ENCODE peak calls at places on chromosomes 13 and 19, in five cellular contexts. One of them, this sample, is unnamed.
A peak's percentile ranks its signal among the peaks of the same experiment; 100 is the strongest.

GRCh38 chr13:26112843-26113242 is 61.0 kb upstream of the SHISA2 start:
- DNase-seq in ovary: no peak
- DNase-seq in IMR-90: peak; percentile 10
- DNase-seq in heart left ventricle: no peak
- DNase-seq in uterus: no peak
- DNase-seq in this sample: no peak

GRCh38 chr13:65921933-65922332 is 1308.2 kb downstream of the PCDH9 start:
- DNase-seq in IMR-90: no peak
- DNase-seq in uterus: no peak
- DNase-seq in heart left ventricle: no peak
- DNase-seq in ovary: no peak
- DNase-seq in this sample: no peak

GRCh38 chr13:114013336-114013735 is 39.5 kb upstream of the C13orf46 start:
- DNase-seq in ovary: no peak
- DNase-seq in heart left ventricle: no peak
- DNase-seq in IMR-90: no peak
- DNase-seq in uterus: no peak
- DNase-seq in this sample: no peak

GRCh38 chr13:53017433-53017970 is 11.1 kb upstream of the OLFM4 start:
- DNase-seq in IMR-90: no peak
- DNase-seq in heart left ventricle: no peak
- DNase-seq in uterus: no peak
- DNase-seq in ovary: no peak
- DNase-seq in this sample: no peak

GRCh38 chr13:77176350-77176749 is 149.4 kb upstream of the FBXL3 start:
- DNase-seq in uterus: no peak
- DNase-seq in ovary: no peak
- DNase-seq in IMR-90: peak; percentile 89
- DNase-seq in heart left ventricle: no peak
- DNase-seq in this sample: no peak

GRCh38 chr13:48235100-48235813 is 2.3 kb downstream of the ITM2B start:
- DNase-seq in heart left ventricle: no peak
- DNase-seq in uterus: no peak
- DNase-seq in IMR-90: peak; percentile 25
- DNase-seq in ovary: no peak
- DNase-seq in this sample: peak; percentile 63

GRCh38 chr13:92823059-92823458 is 403.5 kb upstream of the GPC6 start:
- DNase-seq in ovary: no peak
- DNase-seq in uterus: no peak
- DNase-seq in IMR-90: no peak
- DNase-seq in heart left ventricle: no peak
- DNase-seq in this sample: no peak

GRCh38 chr19:39830847-39831246 is 3.1 kb downstream of the DYRK1B start:
- DNase-seq in uterus: no peak
- DNase-seq in heart left ventricle: no peak
- DNase-seq in ovary: no peak
- DNase-seq in IMR-90: no peak
- DNase-seq in this sample: no peak

GRCh38 chr19:3682741-3683404 is 17.4 kb downstream of the PIP5K1C start:
- DNase-seq in ovary: no peak
- DNase-seq in heart left ventricle: no peak
- DNase-seq in IMR-90: peak; percentile 60
- DNase-seq in uterus: peak; percentile 80
- DNase-seq in this sample: no peak

GRCh38 chr19:12792048-12792852 is 964 bp downstream of the JUNB start:
- DNase-seq in IMR-90: peak; percentile 55
- DNase-seq in heart left ventricle: peak; percentile 70
- DNase-seq in ovary: peak; percentile 84
- DNase-seq in uterus: peak; percentile 59
- DNase-seq in this sample: peak; percentile 80

GRCh38 chr19:39351537-39352037 is 9.4 kb downstream of the SAMD4B start:
- DNase-seq in IMR-90: peak; percentile 28
- DNase-seq in uterus: no peak
- DNase-seq in ovary: no peak
- DNase-seq in heart left ventricle: no peak
- DNase-seq in this sample: no peak

GRCh38 chr13:48851707-48852106 is 124.0 kb upstream of the FNDC3A start:
- DNase-seq in ovary: no peak
- DNase-seq in heart left ventricle: no peak
- DNase-seq in uterus: no peak
- DNase-seq in IMR-90: no peak
- DNase-seq in this sample: no peak

GRCh38 chr19:33872445-33873320 is 76.0 kb downstream of the KCTD15 start:
- DNase-seq in uterus: no peak
- DNase-seq in heart left ventricle: peak; percentile 1
- DNase-seq in ovary: no peak
- DNase-seq in IMR-90: no peak
- DNase-seq in this sample: no peak

GRCh38 chr13:44396963-44397580 is 23.4 kb downstream of the SERP2 start:
- DNase-seq in heart left ventricle: no peak
- DNase-seq in IMR-90: peak; percentile 26
- DNase-seq in uterus: peak; percentile 43
- DNase-seq in ovary: peak; percentile 51
- DNase-seq in this sample: peak; percentile 29

GRCh38 chr13:70580825-70581224 is 472.6 kb upstream of the KLHL1 start:
- DNase-seq in ovary: no peak
- DNase-seq in IMR-90: no peak
- DNase-seq in heart left ventricle: no peak
- DNase-seq in uterus: no peak
- DNase-seq in this sample: no peak

GRCh38 chr19:42010245-42011126 is 16.5 kb upstream of the ATP1A3 start:
- DNase-seq in IMR-90: peak; percentile 60
- DNase-seq in heart left ventricle: no peak
- DNase-seq in uterus: no peak
- DNase-seq in ovary: no peak
- DNase-seq in this sample: no peak

GRCh38 chr19:42003506-42004294 is 9.7 kb upstream of the ATP1A3 start:
- DNase-seq in heart left ventricle: no peak
- DNase-seq in ovary: no peak
- DNase-seq in uterus: no peak
- DNase-seq in IMR-90: no peak
- DNase-seq in this sample: no peak

GRCh38 chr19:42005504-42005903 is 11.5 kb upstream of the ATP1A3 start:
- DNase-seq in heart left ventricle: no peak
- DNase-seq in ovary: no peak
- DNase-seq in IMR-90: no peak
- DNase-seq in uterus: no peak
- DNase-seq in this sample: no peak

DNA sequence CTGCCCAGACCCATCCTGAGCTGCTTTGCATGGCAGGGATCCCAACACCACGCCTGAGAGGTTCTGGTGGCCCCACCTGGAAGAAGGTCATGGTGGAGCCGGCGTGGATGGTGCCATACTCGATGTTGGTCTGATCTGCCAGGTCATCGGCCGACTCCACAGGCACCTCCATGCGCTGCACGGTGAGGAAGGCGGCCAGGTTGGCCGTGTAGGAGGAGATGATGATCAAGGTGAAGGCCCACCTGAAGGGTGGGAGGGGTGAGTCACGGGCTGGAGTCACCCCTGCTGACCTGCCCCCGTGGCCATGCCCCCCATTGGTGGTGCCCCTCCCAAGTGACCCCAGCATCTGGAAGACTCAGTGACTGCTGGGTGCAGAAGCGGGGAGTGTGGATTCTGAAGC is 12.5 kb upstream of the ATP1A3 start:
- DNase-seq in uterus: no peak
- DNase-seq in IMR-90: no peak
- DNase-seq in ovary: no peak
- DNase-seq in heart left ventricle: no peak
- DNase-seq in this sample: no peak
- TF ChIP-seq POLR2A in uterus: no peak
- TF ChIP-seq POLR2A in IMR-90: no peak
- TF ChIP-seq POLR2A in ovary: no peak
- TF ChIP-seq POLR2A in heart left ventricle: no peak
- TF ChIP-seq POLR2A in this sample: no peak

GRCh38 chr19:29945433-29945832 is 3.4 kb downstream of the URI1 start:
- DNase-seq in ovary: no peak
- DNase-seq in uterus: no peak
- DNase-seq in IMR-90: peak; percentile 24
- DNase-seq in heart left ventricle: no peak
- DNase-seq in this sample: no peak
- TF ChIP-seq CTCF in ovary: no peak
- TF ChIP-seq CTCF in uterus: no peak
- TF ChIP-seq CTCF in IMR-90: no peak
- TF ChIP-seq CTCF in heart left ventricle: no peak
- TF ChIP-seq CTCF in this sample: no peak

GRCh38 chr13:111411186-111411858 is 90.9 kb downstream of the TEX29 start:
- DNase-seq in ovary: no peak
- DNase-seq in uterus: no peak
- DNase-seq in heart left ventricle: no peak
- DNase-seq in IMR-90: no peak
- DNase-seq in this sample: no peak
- H3K9me3 ChIP-seq in ovary: no peaks in the 10 kb centered on the region
- H3K9me3 ChIP-seq in uterus: no peaks in the 10 kb centered on the region
- H3K9me3 ChIP-seq in heart left ventricle: no peaks in the 10 kb centered on the region
- H3K9me3 ChIP-seq in IMR-90: no peaks in the 10 kb centered on the region
- H3K9me3 ChIP-seq in this sample: no peaks in the 10 kb centered on the region

GRCh38 chr13:109998030-109998429 is 211.6 kb upstream of the IRS2 start:
- DNase-seq in IMR-90: no peak
- DNase-seq in ovary: no peak
- DNase-seq in heart left ventricle: no peak
- DNase-seq in uterus: no peak
- DNase-seq in this sample: no peak

GRCh38 chr13:109999659-110000533 is 213.5 kb upstream of the IRS2 start:
- DNase-seq in heart left ventricle: no peak
- DNase-seq in ovary: no peak
- DNase-seq in uterus: no peak
- DNase-seq in IMR-90: no peak
- DNase-seq in this sample: no peak

GRCh38 chr13:109996404-109996960 is 210.1 kb upstream of the IRS2 start:
- DNase-seq in heart left ventricle: no peak
- DNase-seq in IMR-90: no peak
- DNase-seq in uterus: no peak
- DNase-seq in ovary: no peak
- DNase-seq in this sample: no peak

GRCh38 chr13:110000534-110001345 is 214.4 kb upstream of the IRS2 start:
- DNase-seq in uterus: no peak
- DNase-seq in IMR-90: no peak
- DNase-seq in ovary: no peak
- DNase-seq in heart left ventricle: no peak
- DNase-seq in this sample: no peak

DNA sequence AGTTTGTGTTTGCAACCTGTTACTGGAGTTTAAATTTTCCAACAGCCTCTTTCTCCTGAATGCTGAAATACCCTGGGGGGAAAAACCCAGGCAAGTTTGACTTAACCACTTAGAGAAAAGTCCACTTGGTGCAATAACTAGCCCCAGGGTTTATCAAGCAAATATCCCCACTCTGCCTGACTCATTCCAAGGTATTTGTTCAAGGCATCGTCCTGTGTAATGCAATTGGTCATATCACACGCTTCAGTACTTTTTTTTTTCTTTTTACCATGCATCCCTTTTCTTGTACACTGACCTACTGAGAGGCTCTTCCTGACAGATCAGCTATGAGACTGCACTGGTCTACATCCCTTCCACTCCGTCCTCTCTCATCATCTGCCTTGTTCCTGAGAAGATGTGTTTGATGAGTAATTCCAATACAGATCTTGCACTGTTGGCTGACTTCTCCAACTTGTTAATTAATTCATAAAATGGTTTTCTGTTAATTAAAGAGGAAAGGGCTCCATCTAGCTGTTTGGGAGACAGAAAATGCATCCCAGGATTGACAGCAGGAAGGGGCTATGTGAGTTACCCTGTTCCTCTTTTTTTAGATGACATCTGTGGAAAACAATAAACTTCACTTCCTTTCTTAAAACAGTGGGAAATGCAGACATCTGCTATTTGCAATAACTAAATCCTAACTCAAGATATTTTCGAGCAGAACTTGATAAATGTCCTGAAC is 212.6 kb upstream of the IRS2 start:
- DNase-seq in uterus: no peak
- DNase-seq in heart left ventricle: no peak
- DNase-seq in ovary: no peak
- DNase-seq in IMR-90: peak; percentile 95
- DNase-seq in this sample: no peak
- TF ChIP-seq POLR2A in uterus: no peak
- TF ChIP-seq POLR2A in heart left ventricle: no peak
- TF ChIP-seq POLR2A in ovary: no peak
- TF ChIP-seq POLR2A in IMR-90: no peak
- TF ChIP-seq POLR2A in this sample: no peak

DNA sequence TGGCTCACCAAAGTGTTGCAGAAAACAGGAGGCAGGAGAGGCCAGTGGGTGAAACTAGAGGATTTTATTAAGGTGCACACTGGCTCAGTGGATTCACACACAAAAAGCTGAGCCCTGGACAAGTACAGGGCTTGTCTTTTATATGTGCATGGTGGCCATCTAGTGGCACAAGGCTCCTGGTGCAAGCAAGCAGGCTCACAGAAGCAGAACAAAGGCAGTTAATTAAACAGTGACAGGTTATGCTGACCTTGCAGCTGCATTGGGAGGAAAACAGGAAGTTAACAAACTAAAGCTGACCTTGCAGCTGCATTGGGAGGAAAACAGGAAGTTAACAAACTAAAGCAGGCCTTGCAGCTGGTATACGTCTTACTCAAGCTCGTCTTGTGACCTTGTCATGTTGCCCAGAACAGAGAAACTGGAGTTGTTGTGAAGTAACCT is 65.3 kb upstream of the ZNF681 start:
- DNase-seq in heart left ventricle: no peak
- DNase-seq in uterus: no peak
- DNase-seq in ovary: no peak
- DNase-seq in IMR-90: no peak
- DNase-seq in this sample: no peak
- TF ChIP-seq CTCF in heart left ventricle: no peak
- TF ChIP-seq CTCF in uterus: no peak
- TF ChIP-seq CTCF in ovary: no peak
- TF ChIP-seq CTCF in IMR-90: no peak
- TF ChIP-seq CTCF in this sample: no peak

DNA sequence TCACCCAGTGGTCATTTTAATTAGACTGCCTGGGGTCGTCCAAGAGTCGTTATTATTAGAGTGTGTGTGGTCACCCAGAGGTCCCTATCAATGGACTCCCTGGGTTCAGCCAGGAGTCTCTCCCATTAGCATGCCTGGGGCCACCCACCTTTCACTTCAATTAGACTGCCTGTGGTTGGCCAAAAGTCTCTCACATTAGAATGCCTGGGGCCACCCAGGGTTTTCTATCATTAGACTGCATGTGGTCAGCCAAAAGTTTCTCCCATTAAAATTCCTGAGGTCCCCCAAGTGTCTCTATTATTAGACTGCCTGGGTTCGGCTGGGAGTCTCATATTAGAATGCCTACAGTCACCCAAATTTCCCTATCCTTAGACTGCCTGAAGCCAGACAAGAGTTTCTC is 1472.6 kb downstream of the UQCRFS1 start:
- DNase-seq in ovary: no peak
- DNase-seq in uterus: no peak
- DNase-seq in IMR-90: no peak
- DNase-seq in heart left ventricle: no peak
- DNase-seq in this sample: no peak
- H3K9me3 ChIP-seq in ovary: no peaks in the 10 kb centered on the region
- H3K9me3 ChIP-seq in uterus: no peaks in the 10 kb centered on the region
- H3K9me3 ChIP-seq in IMR-90: no peaks in the 10 kb centered on the region
- H3K9me3 ChIP-seq in heart left ventricle: no peaks in the 10 kb centered on the region
- H3K9me3 ChIP-seq in this sample: no peaks in the 10 kb centered on the region